ENCODE peak calls at places on chromosomes 4 and X, in four cellular contexts. M, V, K and J are unnamed samples.
A peak's percentile ranks its signal among the peaks of the same experiment; 100 is the strongest.

GRCh38 chr4:168877779-168878491 is 132.1 kb downstream of the CBR4 start:
- DNase-seq in M (no peak), V (no peak), K (no peak), J (no peak)

GRCh38 chr4:145719752-145720624 is 40.0 kb downstream of the C4orf51 start:
- DNase-seq in M (no peak), V (no peak), K (no peak), J (no peak)

GRCh38 chrX:100296183-100296753 is 113.8 kb downstream of the PCDH19 start:
- DNase-seq in M (no peak), V (no peak), K (no peak), J (no peak)

GRCh38 chr4:150232029-150232428 is 153.8 kb downstream of the DCLK2 start:
- DNase-seq in M (peak; percentile 68), V (no peak), K (no peak), J (no peak)

GRCh38 chrX:65630771-65631170 is 36.7 kb upstream of the MSN start:
- DNase-seq in M (no peak), V (no peak), K (no peak), J (no peak)

GRCh38 chr4:81635747-81636146 is 164.0 kb upstream of the RASGEF1B start:
- DNase-seq in M (no peak), V (no peak), K (no peak), J (no peak)

GRCh38 chr4:38603652-38604051 is 60.3 kb upstream of the KLF3 start:
- DNase-seq in M (no peak), V (no peak), K (no peak), J (no peak)

GRCh38 chr4:99077177-99077576 is 11.4 kb downstream of the ADH5 start:
- DNase-seq in M (no peak), V (no peak), K (no peak), J (no peak)

GRCh38 chr4:146122398-146122797 is 53.1 kb upstream of the LSM6 start:
- DNase-seq in M (no peak), V (no peak), K (no peak), J (no peak)

GRCh38 chr4:53747401-53747800 is 156.1 kb upstream of the LNX1 start:
- DNase-seq in M (no peak), V (no peak), K (no peak), J (no peak)

GRCh38 chr4:53132117-53132889 is 233.6 kb downstream of the SCFD2 start:
- DNase-seq in M (peak; percentile 66), V (no peak), K (no peak), J (no peak)

GRCh38 chr4:67712000-67712625 is 11.2 kb upstream of the UBA6 start:
- DNase-seq in M (no peak), V (no peak), K (no peak), J (no peak)

GRCh38 chrX:130171446-130172126 is at the start of gene RAB33A:
- DNase-seq in M (no peak), V (peak; percentile 1), K (no peak), J (no peak)

GRCh38 chrX:63755892-63756291 is 29.1 kb downstream of the ARHGEF9 start:
- DNase-seq in M (no peak), V (no peak), K (no peak), J (no peak)

GRCh38 chr4:24514808-24515207 is 69.5 kb downstream of the DHX15 start:
- DNase-seq in M (no peak), V (no peak), K (no peak), J (no peak)

GRCh38 chr4:7964890-7965662 is 25.4 kb upstream of the AFAP1 start:
- DNase-seq in M (peak; percentile 74), V (no peak), K (no peak), J (no peak)

GRCh38 chr4:80841587-80842281 is 188.8 kb upstream of the BMP3 start:
- DNase-seq in M (no peak), V (no peak), K (no peak), J (no peak)

GRCh38 chr4:124060261-124060918 is 652.1 kb downstream of the ANKRD50 start:
- DNase-seq in M (peak; percentile 89), V (no peak), K (no peak), J (no peak)

GRCh38 chrX:14700982-14701381 is 171.6 kb downstream of the GLRA2 start:
- DNase-seq in M (no peak), V (no peak), K (no peak), J (no peak)

GRCh38 chrX:141935645-141936044 is 32.0 kb downstream of the MAGEC1 start:
- DNase-seq in M (no peak), V (no peak), K (no peak), J (no peak)

GRCh38 chr4:180281726-180282125 is 1961.5 kb upstream of the TENM3 start:
- DNase-seq in M (no peak), V (no peak), K (no peak), J (no peak)

GRCh38 chr4:3254302-3255131 is 5.6 kb downstream of the MSANTD1 start:
- DNase-seq in M (no peak), V (no peak), K (no peak), J (no peak)

GRCh38 chrX:118974908-118975671 is 672 bp downstream of the LONRF3 start:
- DNase-seq in M (no peak), V (peak; percentile 37), K (no peak), J (peak; percentile 20)

GRCh38 chr4:184170996-184171395 is 46.7 kb downstream of the ENPP6 start:
- DNase-seq in M (peak; percentile 34), V (no peak), K (no peak), J (peak; percentile 1)

GRCh38 chr4:137678796-137679195 is 146.5 kb upstream of the PCDH18 start:
- DNase-seq in M (peak; percentile 83), V (no peak), K (no peak), J (no peak)